ENCODE peak calls at places on chromosomes 2 and 18, in four cellular contexts. One of them, this sample, is unnamed.

GRCh38 chr2:218582085-218582484 is 13.4 kb downstream of the CNOT9 start:
- DNase-seq in MV-4-11: peak; percentile 64
- DNase-seq in left ventricle myocardium inferior: no peak
- DNase-seq in epithelial cell of esophagus: peak; percentile 88
- DNase-seq in this sample: no peak

GRCh38 chr2:99088017-99088416 is 53.5 kb upstream of the C2orf15 start:
- DNase-seq in MV-4-11: peak; percentile 59
- DNase-seq in left ventricle myocardium inferior: no peak
- DNase-seq in epithelial cell of esophagus: no peak
- DNase-seq in this sample: peak; percentile 13

GRCh38 chr18:59453468-59453961 is 94.5 kb upstream of the LMAN1 start:
- DNase-seq in MV-4-11: no peak
- DNase-seq in left ventricle myocardium inferior: no peak
- DNase-seq in epithelial cell of esophagus: no peak
- DNase-seq in this sample: no peak

GRCh38 chr2:188189356-188189755 is 102.3 kb upstream of the GULP1 start:
- DNase-seq in MV-4-11: no peak
- DNase-seq in left ventricle myocardium inferior: no peak
- DNase-seq in epithelial cell of esophagus: peak; percentile 77
- DNase-seq in this sample: no peak

GRCh38 chr18:56038258-56039030 is 450.5 kb upstream of the TCF4 start:
- DNase-seq in MV-4-11: no peak
- DNase-seq in left ventricle myocardium inferior: no peak
- DNase-seq in epithelial cell of esophagus: no peak
- DNase-seq in this sample: no peak

GRCh38 chr2:193966590-193966989 is 1690.4 kb upstream of the SLC39A10 start:
- DNase-seq in MV-4-11: no peak
- DNase-seq in left ventricle myocardium inferior: no peak
- DNase-seq in epithelial cell of esophagus: peak; percentile 87
- DNase-seq in this sample: no peak

GRCh38 chr2:213627054-213627710 is 342.9 kb downstream of the SPAG16 start:
- DNase-seq in MV-4-11: no peak
- DNase-seq in left ventricle myocardium inferior: no peak
- DNase-seq in epithelial cell of esophagus: no peak
- DNase-seq in this sample: no peak

GRCh38 chr2:63888053-63888452 is 46.4 kb downstream of the UGP2 start:
- DNase-seq in MV-4-11: no peak
- DNase-seq in left ventricle myocardium inferior: no peak
- DNase-seq in epithelial cell of esophagus: no peak
- DNase-seq in this sample: no peak

GRCh38 chr2:64770137-64770780 is 116.5 kb upstream of the SERTAD2 start:
- DNase-seq in MV-4-11: no peak
- DNase-seq in left ventricle myocardium inferior: no peak
- DNase-seq in epithelial cell of esophagus: peak; percentile 26
- DNase-seq in this sample: no peak

GRCh38 chr2:54858021-54858681 is 134.7 kb downstream of the EML6 start:
- DNase-seq in MV-4-11: no peak
- DNase-seq in left ventricle myocardium inferior: no peak
- DNase-seq in epithelial cell of esophagus: peak; percentile 61
- DNase-seq in this sample: peak; percentile 31

GRCh38 chr2:437772-438393 is 150.0 kb upstream of the ALKAL2 start:
- DNase-seq in MV-4-11: peak; percentile 8
- DNase-seq in left ventricle myocardium inferior: no peak
- DNase-seq in epithelial cell of esophagus: no peak
- DNase-seq in this sample: no peak

GRCh38 chr2:142142595-142142994 is 11.8 kb upstream of the LRP1B start:
- DNase-seq in MV-4-11: no peak
- DNase-seq in left ventricle myocardium inferior: no peak
- DNase-seq in epithelial cell of esophagus: peak; percentile 85
- DNase-seq in this sample: no peak

GRCh38 chr2:131146749-131147148 is 41.6 kb downstream of the PLEKHB2 start:
- DNase-seq in MV-4-11: no peak
- DNase-seq in left ventricle myocardium inferior: no peak
- DNase-seq in epithelial cell of esophagus: no peak
- DNase-seq in this sample: no peak

GRCh38 chr2:83991992-83992391 is 467.1 kb downstream of the SUCLG1 start:
- DNase-seq in MV-4-11: no peak
- DNase-seq in left ventricle myocardium inferior: no peak
- DNase-seq in epithelial cell of esophagus: peak; percentile 77
- DNase-seq in this sample: no peak

GRCh38 chr2:45028276-45028675 is 19.0 kb upstream of the SIX2 start:
- DNase-seq in MV-4-11: no peak
- DNase-seq in left ventricle myocardium inferior: no peak
- DNase-seq in epithelial cell of esophagus: peak; percentile 71
- DNase-seq in this sample: no peak

GRCh38 chr2:70551156-70551555 is 2.5 kb downstream of the TGFA start:
- DNase-seq in MV-4-11: no peak
- DNase-seq in left ventricle myocardium inferior: no peak
- DNase-seq in epithelial cell of esophagus: no peak
- DNase-seq in this sample: no peak

GRCh38 chr18:78650926-78651325 is 328.7 kb upstream of the SALL3 start:
- DNase-seq in MV-4-11: no peak
- DNase-seq in left ventricle myocardium inferior: no peak
- DNase-seq in epithelial cell of esophagus: no peak
- DNase-seq in this sample: no peak

GRCh38 chr2:96117701-96118588 is 1.6 kb upstream of the ADRA2B start:
- DNase-seq in MV-4-11: no peak
- DNase-seq in left ventricle myocardium inferior: peak; percentile 9
- DNase-seq in epithelial cell of esophagus: peak; percentile 21
- DNase-seq in this sample: no peak

GRCh38 chr18:31648966-31649429 is 35.4 kb downstream of the B4GALT6 start:
- DNase-seq in MV-4-11: peak; percentile 79
- DNase-seq in left ventricle myocardium inferior: no peak
- DNase-seq in epithelial cell of esophagus: peak; percentile 69
- DNase-seq in this sample: no peak

GRCh38 chr2:53593891-53594585 is 173.6 kb upstream of the CHAC2 start:
- DNase-seq in MV-4-11: no peak
- DNase-seq in left ventricle myocardium inferior: no peak
- DNase-seq in epithelial cell of esophagus: peak; percentile 52
- DNase-seq in this sample: no peak

GRCh38 chr2:200477667-200478121 is 32.2 kb downstream of the KCTD18 start:
- DNase-seq in MV-4-11: no peak
- DNase-seq in left ventricle myocardium inferior: peak; percentile 67
- DNase-seq in epithelial cell of esophagus: no peak
- DNase-seq in this sample: no peak

GRCh38 chr2:109410021-109410815 is 203.5 kb downstream of the SEPTIN10 start:
- DNase-seq in MV-4-11: no peak
- DNase-seq in left ventricle myocardium inferior: no peak
- DNase-seq in epithelial cell of esophagus: no peak
- DNase-seq in this sample: no peak

GRCh38 chr2:207768168-207768890 is 1.4 kb downstream of the FZD5 start:
- DNase-seq in MV-4-11: no peak
- DNase-seq in left ventricle myocardium inferior: peak; percentile 30
- DNase-seq in epithelial cell of esophagus: peak; percentile 74
- DNase-seq in this sample: no peak

GRCh38 chr2:26805241-26805676 is 19.4 kb downstream of the CENPA start:
- DNase-seq in MV-4-11: peak; percentile 21
- DNase-seq in left ventricle myocardium inferior: no peak
- DNase-seq in epithelial cell of esophagus: peak; percentile 98
- DNase-seq in this sample: no peak